ENCODE peak calls at places on chromosomes 4 and X, in five cellular contexts. One of them, this sample, is unnamed.

GRCh38 chr4:30714408-30715031 is 5.6 kb upstream of the PCDH7 start:
- DNase-seq in AG08396: peak
- DNase-seq in HAP-1: peak
- DNase-seq in CD4-positive, alpha-beta T cell: no peak
- DNase-seq in GM23248: peak
- DNase-seq in this sample: peak

GRCh38 chr4:99630857-99631256 is 26.8 kb downstream of the C4orf54 start:
- DNase-seq in GM23248: no peak
- DNase-seq in CD4-positive, alpha-beta T cell: no peak
- DNase-seq in HAP-1: no peak
- DNase-seq in AG08396: no peak
- DNase-seq in this sample: no peak

GRCh38 chr4:117467404-117467803 is 382.0 kb upstream of the TRAM1L1 start:
- DNase-seq in CD4-positive, alpha-beta T cell: no peak
- DNase-seq in HAP-1: no peak
- DNase-seq in AG08396: no peak
- DNase-seq in GM23248: no peak
- DNase-seq in this sample: peak

GRCh38 chrX:68185161-68185560 is 248.1 kb downstream of the OPHN1 start:
- DNase-seq in GM23248: peak
- DNase-seq in AG08396: no peak
- DNase-seq in CD4-positive, alpha-beta T cell: no peak
- DNase-seq in HAP-1: no peak
- DNase-seq in this sample: no peak

GRCh38 chr4:117987464-117987863 is 46.8 kb upstream of the NDST3 start:
- DNase-seq in GM23248: no peak
- DNase-seq in HAP-1: no peak
- DNase-seq in AG08396: no peak
- DNase-seq in CD4-positive, alpha-beta T cell: no peak
- DNase-seq in this sample: no peak

GRCh38 chrX:30702736-30703135 is 49.5 kb downstream of the GK start:
- DNase-seq in CD4-positive, alpha-beta T cell: no peak
- DNase-seq in GM23248: peak
- DNase-seq in AG08396: peak
- DNase-seq in HAP-1: no peak
- DNase-seq in this sample: peak

GRCh38 chrX:39985116-39985515 is 112.6 kb downstream of the BCOR start:
- DNase-seq in HAP-1: no peak
- DNase-seq in GM23248: no peak
- DNase-seq in CD4-positive, alpha-beta T cell: no peak
- DNase-seq in AG08396: no peak
- DNase-seq in this sample: no peak

GRCh38 chr4:87953776-87954175 is 21.7 kb upstream of the SPP1 start:
- DNase-seq in GM23248: no peak
- DNase-seq in CD4-positive, alpha-beta T cell: no peak
- DNase-seq in HAP-1: no peak
- DNase-seq in AG08396: no peak
- DNase-seq in this sample: no peak

GRCh38 chr4:166903408-166903807 is 330.9 kb downstream of the SPOCK3 start:
- DNase-seq in CD4-positive, alpha-beta T cell: no peak
- DNase-seq in HAP-1: no peak
- DNase-seq in GM23248: no peak
- DNase-seq in AG08396: no peak
- DNase-seq in this sample: no peak

GRCh38 chrX:38277802-38278201 is 49.5 kb downstream of the RPGR start:
- DNase-seq in GM23248: no peak
- DNase-seq in HAP-1: no peak
- DNase-seq in AG08396: no peak
- DNase-seq in CD4-positive, alpha-beta T cell: no peak
- DNase-seq in this sample: no peak

GRCh38 chrX:100368167-100368566 is 41.9 kb downstream of the PCDH19 start:
- DNase-seq in GM23248: peak
- DNase-seq in AG08396: peak
- DNase-seq in HAP-1: peak
- DNase-seq in CD4-positive, alpha-beta T cell: no peak
- DNase-seq in this sample: peak

GRCh38 chrX:47358387-47359065 is 11.9 kb upstream of the ZNF157 start:
- DNase-seq in GM23248: no peak
- DNase-seq in AG08396: no peak
- DNase-seq in CD4-positive, alpha-beta T cell: peak
- DNase-seq in HAP-1: no peak
- DNase-seq in this sample: no peak

GRCh38 chrX:23959781-23960180 is 52.0 kb downstream of the CXorf58 start:
- DNase-seq in AG08396: no peak
- DNase-seq in GM23248: no peak
- DNase-seq in HAP-1: no peak
- DNase-seq in CD4-positive, alpha-beta T cell: no peak
- DNase-seq in this sample: no peak

GRCh38 chrX:105375816-105376215 is 155.3 kb upstream of the TEX13A start:
- DNase-seq in AG08396: no peak
- DNase-seq in GM23248: no peak
- DNase-seq in HAP-1: no peak
- DNase-seq in CD4-positive, alpha-beta T cell: no peak
- DNase-seq in this sample: no peak

GRCh38 chr4:26197018-26197779 is 123.6 kb upstream of the RBPJ start:
- DNase-seq in HAP-1: no peak
- DNase-seq in CD4-positive, alpha-beta T cell: peak
- DNase-seq in AG08396: peak
- DNase-seq in GM23248: peak
- DNase-seq in this sample: peak

GRCh38 chr4:72430050-72430449 is 139.0 kb downstream of the ADAMTS3 start:
- DNase-seq in CD4-positive, alpha-beta T cell: no peak
- DNase-seq in GM23248: peak
- DNase-seq in HAP-1: no peak
- DNase-seq in AG08396: peak
- DNase-seq in this sample: no peak

GRCh38 chr4:152588869-152589268 is 53.0 kb upstream of the FBXW7 start:
- DNase-seq in AG08396: no peak
- DNase-seq in CD4-positive, alpha-beta T cell: no peak
- DNase-seq in GM23248: no peak
- DNase-seq in HAP-1: no peak
- DNase-seq in this sample: no peak